ENCODE peak calls at places on chromosomes 6 and 20, in six cellular contexts. I, Q, W, M, F and U are unnamed samples.

GRCh38 chr6:5471044-5471443 is 209.7 kb downstream of the FARS2 start:
- DNase-seq in M (peak; percentile 64), Q (peak; percentile 65), F (peak; percentile 63), W (peak; percentile 57), I (peak; percentile 58), U (no peak)

GRCh38 chr20:57840066-57840465 is 130.3 kb upstream of the PMEPA1 start:
- DNase-seq in I (peak; percentile 17), W (no peak), F (no peak), Q (no peak), M (no peak), U (no peak)

GRCh38 chr6:88616380-88616779 is 347.0 kb downstream of the RNGTT start:
- DNase-seq in Q (no peak), M (no peak), W (no peak), I (no peak), F (no peak), U (no peak)

GRCh38 chr6:142871910-142872331 is 73.1 kb downstream of the HIVEP2 start:
- DNase-seq in Q (peak; percentile 88), F (no peak), M (peak; percentile 96), I (no peak), W (peak; percentile 47), U (peak; percentile 66)

GRCh38 chr6:14384175-14384949 is 266.8 kb downstream of the CD83 start:
- DNase-seq in Q (no peak), M (no peak), I (no peak), F (no peak), W (no peak), U (no peak)

GRCh38 chr6:4134841-4135664 is at the start of gene ECI2:
- DNase-seq in F (peak; percentile 44), Q (peak; percentile 61), M (no peak), W (peak; percentile 73), I (no peak), U (peak; percentile 54)

GRCh38 chr6:103895136-103895535 is 964.6 kb downstream of the HACE1 start:
- DNase-seq in F (no peak), I (no peak), W (no peak), Q (no peak), M (no peak), U (no peak)

GRCh38 chr20:59147197-59147596 is 16.4 kb upstream of the ZNF831 start:
- DNase-seq in Q (no peak), W (peak; percentile 56), I (no peak), F (no peak), M (no peak), U (no peak)

GRCh38 chr20:18650224-18650623 is 62.4 kb downstream of the DTD1 start:
- DNase-seq in I (no peak), Q (no peak), W (no peak), F (no peak), M (no peak), U (no peak)

GRCh38 chr6:44701637-44702101 is 314.2 kb downstream of the CDC5L start:
- DNase-seq in Q (no peak), I (peak; percentile 45), F (no peak), W (peak; percentile 32), M (peak; percentile 78), U (no peak)

GRCh38 chr20:52104546-52105044 is 87.0 kb downstream of the ZFP64 start:
- DNase-seq in I (peak; percentile 73), F (no peak), Q (peak; percentile 14), M (peak; percentile 18), W (no peak), U (no peak)

GRCh38 chr20:43781215-43781614 is 54.4 kb upstream of the GTSF1L start:
- DNase-seq in Q (no peak), W (no peak), I (no peak), F (no peak), M (no peak), U (no peak)

GRCh38 chr6:25027221-25027916 is 91.6 kb upstream of the RIPOR2 start:
- DNase-seq in I (peak; percentile 69), W (no peak), Q (no peak), F (no peak), M (no peak), U (no peak)

GRCh38 chr20:37354210-37355195 is 8.6 kb downstream of the SRC start:
- DNase-seq in M (no peak), Q (no peak), W (no peak), F (no peak), I (no peak), U (no peak)

GRCh38 chr20:22575087-22575721 is 9.2 kb downstream of the FOXA2 start:
- DNase-seq in Q (no peak), M (no peak), F (no peak), W (no peak), I (no peak), U (no peak)

GRCh38 chr20:62381202-62381797 is 5.6 kb upstream of the RPS21 start:
- DNase-seq in M (no peak), Q (peak; percentile 50), F (no peak), W (peak; percentile 56), I (no peak), U (no peak)

GRCh38 chr20:41072099-41072798 is 43.6 kb downstream of the TOP1 start:
- DNase-seq in M (peak; percentile 89), F (no peak), I (no peak), W (no peak), Q (peak; percentile 86), U (peak; percentile 52)

GRCh38 chr6:33746036-33746600 is 587 bp downstream of the IP6K3 start:
- DNase-seq in I (peak; percentile 46), M (peak; percentile 54), F (no peak), W (peak; percentile 70), Q (peak; percentile 92), U (no peak)

GRCh38 chr20:62227977-62228958 is 8.2 kb upstream of the HRH3 start:
- DNase-seq in I (peak; percentile 85), Q (no peak), M (no peak), F (no peak), W (no peak), U (peak; percentile 43)

GRCh38 chr6:111487656-111488055 is 4.6 kb upstream of the REV3L start:
- DNase-seq in I (no peak), M (peak; percentile 86), Q (peak; percentile 78), W (no peak), F (peak; percentile 27), U (no peak)

GRCh38 chr6:75149253-75149652 is 56.6 kb downstream of the COL12A1 start:
- DNase-seq in M (peak; percentile 84), Q (no peak), I (no peak), W (no peak), F (no peak), U (no peak)

GRCh38 chr6:17394192-17394611 is 807 bp downstream of the CAP2 start:
- DNase-seq in Q (peak; percentile 61), I (peak; percentile 80), F (no peak), M (peak; percentile 48), W (peak; percentile 42), U (peak; percentile 52)

GRCh38 chr6:144335914-144336313 is 50.8 kb downstream of the UTRN start:
- DNase-seq in I (no peak), F (no peak), M (no peak), Q (peak; percentile 8), W (no peak), U (peak; percentile 36)

GRCh38 chr20:60034231-60035110 is 76.2 kb downstream of the CDH26 start:
- DNase-seq in M (no peak), F (no peak), Q (no peak), I (no peak), W (peak; percentile 74), U (no peak)

GRCh38 chr6:154245542-154245941 is 111.1 kb downstream of the IPCEF1 start:
- DNase-seq in Q (no peak), W (no peak), M (no peak), F (no peak), I (no peak), U (no peak)

GRCh38 chr20:2817341-2817726 is 1.2 kb downstream of the TMEM239 start:
- DNase-seq in W (no peak), F (no peak), I (no peak), M (no peak), Q (no peak), U (no peak)

GRCh38 chr6:8335371-8335770 is 100.0 kb downstream of the SLC35B3 start:
- DNase-seq in I (no peak), Q (no peak), W (no peak), M (no peak), F (no peak), U (no peak)

GRCh38 chr20:20076297-20077065 is 24.1 kb downstream of the CFAP61 start:
- DNase-seq in Q (peak; percentile 46), F (no peak), I (no peak), M (peak; percentile 87), W (no peak), U (no peak)

GRCh38 chr20:50595433-50595895 is 85.3 kb downstream of the PTPN1 start:
- DNase-seq in F (no peak), Q (no peak), W (no peak), I (no peak), M (no peak), U (no peak)

GRCh38 chr6:40440083-40440482 is 147.1 kb downstream of the LRFN2 start:
- DNase-seq in Q (no peak), F (no peak), M (peak; percentile 5), W (no peak), I (no peak), U (no peak)

GRCh38 chr6:103875221-103875620 is 984.5 kb downstream of the HACE1 start:
- DNase-seq in Q (no peak), F (no peak), M (no peak), W (no peak), I (no peak), U (no peak)

GRCh38 chr6:122984393-122984792 is 11.6 kb upstream of the CLVS2 start:
- DNase-seq in Q (no peak), F (no peak), M (no peak), W (no peak), I (no peak), U (no peak)
- TF ChIP-seq CTCF in Q (no peak), F (no peak), M (no peak), W (no peak), I (no peak), U (no peak)

DNA sequence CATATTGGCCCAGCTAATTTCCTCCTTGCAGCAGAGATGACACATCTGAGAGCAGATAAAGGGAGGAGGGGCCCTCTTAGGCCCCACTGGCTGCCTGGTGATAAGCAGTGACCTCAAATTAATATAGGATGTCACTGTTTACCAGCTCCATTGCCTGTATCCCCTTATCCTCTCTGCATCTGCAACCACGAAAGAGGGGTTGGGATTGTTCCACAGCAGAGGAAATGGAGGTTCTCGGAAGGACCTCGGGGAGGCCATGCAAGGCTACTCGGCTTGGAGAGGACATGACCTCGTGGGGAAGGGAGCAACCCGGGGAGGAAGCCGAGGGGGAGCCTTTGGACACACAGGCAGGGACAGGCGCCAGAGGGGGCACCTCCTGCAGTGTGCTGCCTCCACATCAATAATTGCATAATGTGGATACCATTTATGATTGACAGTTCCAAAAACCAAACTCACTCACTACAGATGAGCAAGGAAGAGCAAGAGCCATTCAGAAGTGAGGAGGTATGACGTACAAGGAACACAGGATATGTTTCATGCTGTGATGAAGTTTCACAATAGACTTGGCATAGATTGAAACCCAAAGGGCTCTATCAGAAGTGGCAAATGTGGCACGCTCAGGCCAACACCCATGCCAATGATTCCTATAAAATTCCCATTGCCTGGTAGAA is 177.2 kb upstream of the RNF24 start:
- DNase-seq in W (no peak), Q (no peak), I (no peak), M (peak; percentile 52), F (no peak), U (no peak)
- TF ChIP-seq CTCF in W (no peak), Q (no peak), I (no peak), M (no peak), F (no peak), U (no peak)

GRCh38 chr6:85404497-85405174 is 45.2 kb upstream of the NT5E start:
- DNase-seq in W (no peak), I (no peak), M (peak; percentile 96), Q (peak; percentile 82), F (no peak), U (peak; percentile 75)
- TF ChIP-seq CTCF in W (no peak), I (no peak), M (no peak), Q (no peak), F (no peak), U (no peak)

GRCh38 chr6:35948725-35949124 is 27.8 kb upstream of the SRPK1 start:
- DNase-seq in F (peak; percentile 63), Q (peak; percentile 33), W (no peak), I (peak; percentile 68), M (peak; percentile 41), U (no peak)
- TF ChIP-seq CTCF in F (peak; percentile 17), Q (peak; percentile 57), W (no peak), I (peak; percentile 63), M (peak; percentile 49), U (no peak)